ENCODE peak calls at places on chromosomes 11 and 22, in five cellular contexts. Q, W, Y, K and M are unnamed samples.

GRCh38 chr22:40637181-40638150 is 947 bp upstream of the MRTFA start:
- DNase-seq in Q (no peak), W (peak), Y (no peak), K (no peak), M (peak)

GRCh38 chr22:31333648-31334047 is 12.5 kb downstream of the PATZ1 start:
- DNase-seq in Q (no peak), W (no peak), Y (no peak), K (no peak), M (no peak)

GRCh38 chr22:27719535-27720227 is 81.9 kb downstream of the MN1 start:
- DNase-seq in Q (peak), W (no peak), Y (no peak), K (no peak), M (no peak)

GRCh38 chr11:112605093-112605666 is 344.5 kb upstream of the PLET1 start:
- DNase-seq in Q (no peak), W (no peak), Y (no peak), K (no peak), M (no peak)

GRCh38 chr11:129211397-129211796 is 19.3 kb upstream of the ARHGAP32 start:
- DNase-seq in Q (no peak), W (no peak), Y (no peak), K (no peak), M (no peak)

GRCh38 chr22:37417737-37418348 is 9.4 kb downstream of the ELFN2 start:
- DNase-seq in Q (no peak), W (no peak), Y (no peak), K (no peak), M (no peak)

GRCh38 chr22:39463931-39464390 is 7.1 kb downstream of the MGAT3 start:
- DNase-seq in Q (no peak), W (no peak), Y (no peak), K (no peak), M (no peak)

GRCh38 chr11:1757861-1758610 is 5.7 kb downstream of the CTSD start:
- DNase-seq in Q (no peak), W (peak), Y (no peak), K (no peak), M (no peak)

GRCh38 chr22:26464312-26464711 is 19.3 kb downstream of the HPS4 start:
- DNase-seq in Q (peak), W (peak), Y (no peak), K (no peak), M (no peak)

GRCh38 chr22:25488244-25489020 is 76.0 kb upstream of the GRK3 start:
- DNase-seq in Q (no peak), W (peak), Y (no peak), K (no peak), M (no peak)

GRCh38 chr22:11042116-11042515 is 4485.9 kb upstream of the OR11H1 start:
- DNase-seq in Q (no peak), W (no peak), Y (no peak), K (no peak), M (no peak)

GRCh38 chr11:108947654-108948570 is 283.0 kb downstream of the DDX10 start:
- DNase-seq in Q (no peak), W (no peak), Y (no peak), K (no peak), M (no peak)

GRCh38 chr11:73308963-73309960 is 1.2 kb downstream of the ARHGEF17 start:
- DNase-seq in Q (peak), W (peak), Y (peak), K (no peak), M (peak)

GRCh38 chr11:63915961-63916836 is 765 bp downstream of the RCOR2 start:
- DNase-seq in Q (peak), W (no peak), Y (no peak), K (no peak), M (no peak)

GRCh38 chr22:47549741-47550340 is 787.4 kb downstream of the TBC1D22A start:
- DNase-seq in Q (no peak), W (peak), Y (no peak), K (no peak), M (no peak)

GRCh38 chr22:25362215-25362882 is 142.9 kb downstream of the CRYBB2 start:
- DNase-seq in Q (peak), W (peak), Y (peak), K (peak), M (peak)

GRCh38 chr11:127895776-127896175 is 691.6 kb downstream of the ETS1 start:
- DNase-seq in Q (no peak), W (no peak), Y (no peak), K (no peak), M (no peak)

GRCh38 chr11:95911369-95911759 is 12.5 kb downstream of the MTMR2 start:
- DNase-seq in Q (no peak), W (no peak), Y (no peak), K (no peak), M (no peak)

GRCh38 chr11:95916049-95916448 is 7.9 kb downstream of the MTMR2 start:
- DNase-seq in Q (no peak), W (no peak), Y (no peak), K (no peak), M (no peak)

GRCh38 chr11:95915051-95915450 is 8.9 kb downstream of the MTMR2 start:
- DNase-seq in Q (no peak), W (no peak), Y (no peak), K (no peak), M (no peak)

GRCh38 chr11:95912902-95913560 is 10.9 kb downstream of the MTMR2 start:
- DNase-seq in Q (no peak), W (no peak), Y (no peak), K (no peak), M (no peak)

DNA sequence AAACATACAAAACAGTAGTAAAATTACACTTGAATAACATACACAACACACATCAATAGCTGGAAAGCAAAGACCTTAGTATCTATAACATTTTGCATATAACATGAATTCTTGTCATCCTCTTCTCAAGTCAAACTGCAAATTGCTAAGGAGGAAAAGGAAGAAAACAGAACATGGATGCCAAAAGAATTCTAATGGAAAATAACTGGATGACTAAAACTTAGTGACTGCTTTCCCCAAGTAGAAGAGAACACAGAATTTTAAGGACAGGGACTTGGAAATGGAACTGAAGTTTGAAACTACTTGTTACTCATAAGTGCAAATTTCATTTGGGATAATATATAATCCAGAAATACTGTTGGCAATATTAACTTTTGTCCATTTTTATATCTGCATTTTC is 10.1 kb downstream of the MTMR2 start:
- DNase-seq in Q (no peak), W (no peak), Y (no peak), K (no peak), M (no peak)
- H3K27ac ChIP-seq in Q (no peak), W (no peak), Y (no peak), K (no peak), M (peak)

GRCh38 chr11:134043821-134044420 is 25.0 kb upstream of the JAM3 start:
- DNase-seq in Q (no peak), W (no peak), Y (no peak), K (no peak), M (no peak)

GRCh38 chr11:134039726-134040385 is 29.0 kb upstream of the JAM3 start:
- DNase-seq in Q (no peak), W (no peak), Y (no peak), K (no peak), M (no peak)

GRCh38 chr11:134041349-134041748 is 27.5 kb upstream of the JAM3 start:
- DNase-seq in Q (no peak), W (peak), Y (no peak), K (no peak), M (no peak)

GRCh38 chr11:134040386-134041297 is 28.2 kb upstream of the JAM3 start:
- DNase-seq in Q (no peak), W (peak), Y (no peak), K (no peak), M (peak)

DNA sequence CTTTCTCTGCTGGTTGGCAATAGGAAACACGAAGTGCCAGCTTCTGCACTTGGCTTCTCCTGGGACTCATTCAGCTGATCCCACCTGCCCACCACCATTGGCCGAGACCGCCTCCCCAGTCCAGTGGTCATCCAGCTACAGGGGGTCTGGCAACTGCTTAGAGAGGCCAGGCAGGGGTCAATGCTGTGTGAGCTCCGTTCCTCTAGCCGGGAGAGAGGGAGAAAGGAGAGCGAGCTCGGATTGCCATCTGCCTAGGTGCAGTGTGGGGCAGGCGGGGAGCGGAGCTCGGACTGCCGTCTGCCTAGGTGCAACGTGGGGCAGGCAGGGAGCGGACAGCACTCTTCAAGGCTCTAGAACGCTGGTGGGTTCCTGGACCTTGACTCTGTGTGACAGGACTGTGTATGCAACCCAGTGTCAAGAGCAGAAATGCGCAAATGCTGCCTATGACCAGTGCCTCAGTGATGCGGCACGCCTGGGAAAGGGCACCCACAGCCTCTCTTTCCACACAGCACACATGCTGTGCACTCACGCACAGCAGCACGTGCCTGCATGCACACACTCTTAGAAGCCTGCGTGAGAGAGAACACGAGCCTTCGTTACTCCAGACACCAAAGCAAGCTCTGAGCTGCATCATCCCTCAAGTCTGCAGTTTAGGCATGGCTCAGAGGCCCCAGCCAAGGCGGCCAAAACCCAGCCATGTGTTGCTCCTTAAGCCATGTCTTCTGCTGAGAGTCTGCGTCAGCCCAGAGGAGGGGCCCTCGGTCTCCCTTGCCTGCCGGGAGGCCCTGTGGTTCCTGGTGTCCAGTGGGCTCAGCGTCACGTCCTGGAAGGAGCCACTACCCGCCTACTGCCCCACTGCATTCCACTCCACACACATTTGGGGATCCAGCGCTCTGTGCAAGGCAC is 26.8 kb upstream of the JAM3 start:
- DNase-seq in Q (no peak), W (no peak), Y (no peak), K (no peak), M (no peak)
- H3K27ac ChIP-seq in Q (no peak), W (peak), Y (no peak), K (no peak), M (peak)

DNA sequence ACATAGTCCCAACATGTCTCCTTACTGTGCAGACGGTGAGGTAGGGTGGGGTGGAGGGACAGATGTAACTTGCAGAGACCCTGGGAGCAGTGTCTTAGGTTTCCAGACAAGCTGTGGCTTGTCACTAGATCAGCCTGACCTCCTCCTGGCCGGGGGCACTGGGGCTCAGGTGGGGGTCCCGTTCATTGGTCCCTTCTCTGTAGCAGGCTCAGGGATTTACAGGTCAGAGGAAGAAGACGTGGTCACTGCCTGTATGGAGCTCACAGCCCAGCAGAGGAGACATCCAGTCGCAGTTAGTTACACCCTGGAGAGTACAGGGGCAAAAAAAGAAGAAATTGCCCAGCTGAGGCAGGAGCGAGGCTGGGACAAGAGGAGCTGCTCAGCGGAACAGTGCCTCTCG is 22.0 kb upstream of the TUB start:
- DNase-seq in Q (no peak), W (peak), Y (no peak), K (no peak), M (no peak)
- H3K27ac ChIP-seq in Q (no peak), W (no peak), Y (no peak), K (no peak), M (no peak)

GRCh38 chr11:86547727-86548126 is 124.7 kb downstream of the ME3 start:
- DNase-seq in Q (no peak), W (no peak), Y (no peak), K (no peak), M (no peak)
- H3K27ac ChIP-seq in Q (no peak), W (peak), Y (no peak), K (no peak), M (peak)

GRCh38 chr22:45330548-45330947 is 20.8 kb downstream of the FAM118A start:
- DNase-seq in Q (no peak), W (no peak), Y (no peak), K (no peak), M (no peak)
- H3K27ac ChIP-seq in Q (no peak), W (no peak), Y (no peak), K (no peak), M (no peak)

GRCh38 chr22:35782504-35782903 is 64.8 kb downstream of the APOL5 start:
- DNase-seq in Q (peak), W (no peak), Y (no peak), K (no peak), M (no peak)

GRCh38 chr22:35775339-35775738 is 57.7 kb downstream of the APOL5 start:
- DNase-seq in Q (peak), W (no peak), Y (no peak), K (no peak), M (no peak)

GRCh38 chr22:35781898-35782297 is 64.2 kb downstream of the APOL5 start:
- DNase-seq in Q (no peak), W (no peak), Y (no peak), K (no peak), M (no peak)

GRCh38 chr22:35777335-35777975 is 59.8 kb downstream of the APOL5 start:
- DNase-seq in Q (peak), W (no peak), Y (no peak), K (no peak), M (no peak)
- H3K27ac ChIP-seq in Q (no peak), W (no peak), Y (no peak), K (no peak), M (peak)

DNA sequence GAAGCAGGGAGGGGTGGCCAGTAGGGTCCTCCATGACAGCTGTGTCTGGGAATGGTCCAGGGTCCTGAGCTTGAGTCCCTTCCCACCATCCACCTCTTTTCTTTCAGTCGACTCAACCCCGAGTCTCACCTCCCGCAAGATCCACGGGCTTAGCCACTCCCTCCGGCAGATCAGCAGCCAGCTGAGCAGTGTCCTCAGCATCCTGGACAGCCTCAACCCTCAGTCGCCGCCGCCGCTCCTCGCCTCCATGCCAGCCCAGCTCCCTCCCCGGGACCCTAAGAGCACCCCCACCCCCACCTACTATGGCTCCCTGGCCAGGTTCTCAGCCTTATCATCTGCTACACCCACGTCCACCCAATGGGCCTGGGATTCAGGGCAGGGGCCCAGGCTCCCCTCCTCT is 81.9 kb downstream of the CEP164 start:
- DNase-seq in Q (no peak), W (no peak), Y (no peak), K (no peak), M (peak)
- H3K27ac ChIP-seq in Q (no peak), W (no peak), Y (no peak), K (no peak), M (no peak)